ENCODE peak calls at places on chromosome 5, in eight cellular contexts. K, B, W, X, R, T, S and A are unnamed samples.

GRCh38 chr5:178357127-178357526 is 124.5 kb upstream of the PHYKPL start:
- DNase-seq in K (no peak), B (no peak), W (peak; percentile 85), X (peak; percentile 84), R (no peak), T (no peak), S (no peak), A (no peak)

GRCh38 chr5:140821375-140822280 is at the start of gene PCDHA5:
- DNase-seq in K (no peak), B (no peak), W (no peak), X (no peak), R (peak; percentile 73), T (peak; percentile 33), S (peak; percentile 4), A (peak; percentile 17)

GRCh38 chr5:40288791-40289475 is 390.8 kb upstream of the PTGER4 start:
- DNase-seq in K (no peak), B (no peak), W (no peak), X (no peak), R (no peak), T (no peak), S (no peak), A (no peak)

GRCh38 chr5:14153932-14154646 is 10.9 kb downstream of the TRIO start:
- DNase-seq in K (peak; percentile 92), B (no peak), W (no peak), X (no peak), R (peak; percentile 57), T (peak; percentile 62), S (peak; percentile 79), A (peak; percentile 75)

GRCh38 chr5:62340392-62340791 is 34.4 kb downstream of the KIF2A start:
- DNase-seq in K (no peak), B (no peak), W (no peak), X (no peak), R (peak; percentile 53), T (peak; percentile 65), S (peak; percentile 9), A (peak; percentile 54)

GRCh38 chr5:31133488-31133887 is 60.0 kb upstream of the CDH6 start:
- DNase-seq in K (no peak), B (no peak), W (no peak), X (no peak), R (no peak), T (peak; percentile 74), S (peak; percentile 48), A (peak; percentile 52)

GRCh38 chr5:77308154-77308960 is 97.9 kb downstream of the PDE8B start:
- DNase-seq in K (no peak), B (no peak), W (no peak), X (peak; percentile 41), R (no peak), T (no peak), S (no peak), A (no peak)

GRCh38 chr5:159463590-159464321 is 133.5 kb upstream of the IL12B start:
- DNase-seq in K (no peak), B (no peak), W (no peak), X (no peak), R (peak; percentile 69), T (peak; percentile 41), S (peak; percentile 31), A (peak; percentile 35)

GRCh38 chr5:36392818-36393217 is 91.1 kb upstream of the RANBP3L start:
- DNase-seq in K (no peak), B (no peak), W (no peak), X (no peak), R (no peak), T (peak; percentile 30), S (peak; percentile 87), A (peak; percentile 64)

GRCh38 chr5:149628846-149629388 is 47.6 kb downstream of the ARHGEF37 start:
- DNase-seq in K (no peak), B (no peak), W (no peak), X (no peak), R (no peak), T (no peak), S (no peak), A (no peak)

GRCh38 chr5:10601246-10602030 is 37.6 kb downstream of the ANKRD33B start:
- DNase-seq in K (peak; percentile 98), B (peak; percentile 12), W (no peak), X (no peak), R (peak; percentile 90), T (peak; percentile 97), S (peak; percentile 83), A (peak; percentile 99)

GRCh38 chr5:2702096-2702879 is 49.2 kb downstream of the IRX2 start:
- DNase-seq in K (peak; percentile 28), B (no peak), W (no peak), X (no peak), R (no peak), T (no peak), S (no peak), A (no peak)

GRCh38 chr5:2699686-2700085 is 51.8 kb downstream of the IRX2 start:
- DNase-seq in K (no peak), B (no peak), W (no peak), X (no peak), R (no peak), T (no peak), S (no peak), A (no peak)

GRCh38 chr5:2700876-2701275 is 50.6 kb downstream of the IRX2 start:
- DNase-seq in K (peak; percentile 37), B (no peak), W (no peak), X (no peak), R (no peak), T (no peak), S (no peak), A (no peak)

GRCh38 chr5:2703041-2703440 is 48.4 kb downstream of the IRX2 start:
- DNase-seq in K (no peak), B (no peak), W (no peak), X (no peak), R (no peak), T (no peak), S (no peak), A (no peak)

DNA sequence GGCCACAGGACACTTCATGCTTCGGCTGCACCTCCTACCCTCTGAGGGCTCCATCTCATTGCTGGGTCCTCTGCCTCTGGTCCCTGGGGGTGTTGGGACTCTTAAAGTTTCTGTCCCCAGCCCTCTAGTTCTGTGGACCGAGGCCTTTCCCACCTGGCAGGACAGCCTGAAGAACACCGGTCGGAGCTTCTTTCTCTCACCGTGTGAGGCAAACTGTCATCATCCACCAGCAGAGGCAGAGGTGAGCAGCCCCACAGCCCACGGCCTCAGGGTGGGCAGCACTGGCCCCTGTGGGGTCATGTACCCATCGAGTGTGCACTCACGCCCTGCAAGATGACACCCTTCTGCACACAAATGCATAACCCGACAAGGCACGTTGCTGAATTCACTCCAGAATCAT is 49.9 kb downstream of the IRX2 start:
- DNase-seq in K (peak; percentile 42), B (no peak), W (no peak), X (no peak), R (no peak), T (no peak), S (no peak), A (no peak)
- TF ChIP-seq CTCF in K (no peak), B (no peak), W (peak; percentile 29), X (peak; percentile 55), R (no peak), T (no peak), S (no peak), A (no peak)

GRCh38 chr5:136058031-136058971 is 29.5 kb downstream of the TGFBI start:
- DNase-seq in K (no peak), B (no peak), W (no peak), X (peak; percentile 60), R (peak; percentile 96), T (peak; percentile 68), S (peak; percentile 99), A (peak; percentile 95)
- TF ChIP-seq CTCF in K (no peak), B (peak; percentile 12), W (peak; percentile 44), X (peak; percentile 70), R (peak; percentile 71), T (peak; percentile 41), S (peak; percentile 83), A (peak; percentile 48)

GRCh38 chr5:668299-668995 is 24.7 kb downstream of the TPPP start:
- DNase-seq in K (no peak), B (no peak), W (no peak), X (no peak), R (no peak), T (no peak), S (no peak), A (no peak)

GRCh38 chr5:666816-667498 is 26.2 kb downstream of the TPPP start:
- DNase-seq in K (no peak), B (no peak), W (no peak), X (no peak), R (no peak), T (no peak), S (no peak), A (no peak)

GRCh38 chr5:669842-670395 is 23.2 kb downstream of the TPPP start:
- DNase-seq in K (no peak), B (no peak), W (no peak), X (no peak), R (no peak), T (no peak), S (no peak), A (no peak)

GRCh38 chr5:670396-671270 is 22.5 kb downstream of the TPPP start:
- DNase-seq in K (peak; percentile 86), B (no peak), W (no peak), X (peak; percentile 25), R (no peak), T (no peak), S (no peak), A (no peak)

GRCh38 chr5:669111-669841 is 23.9 kb downstream of the TPPP start:
- DNase-seq in K (no peak), B (no peak), W (no peak), X (peak; percentile 73), R (no peak), T (no peak), S (peak; percentile 23), A (no peak)
- TF ChIP-seq CTCF in K (no peak), B (peak; percentile 64), W (peak; percentile 63), X (peak; percentile 84), R (peak; percentile 69), T (peak; percentile 57), S (peak; percentile 54), A (peak; percentile 63)

GRCh38 chr5:44542470-44542869 is 153.2 kb upstream of the FGF10 start:
- DNase-seq in K (no peak), B (no peak), W (no peak), X (no peak), R (no peak), T (no peak), S (no peak), A (no peak)

GRCh38 chr5:44538831-44539539 is 149.8 kb upstream of the FGF10 start:
- DNase-seq in K (no peak), B (no peak), W (no peak), X (no peak), R (peak; percentile 1), T (no peak), S (peak; percentile 0), A (peak; percentile 62)

GRCh38 chr5:44532981-44533380 is 143.8 kb upstream of the FGF10 start:
- DNase-seq in K (no peak), B (no peak), W (no peak), X (no peak), R (no peak), T (no peak), S (no peak), A (no peak)

DNA sequence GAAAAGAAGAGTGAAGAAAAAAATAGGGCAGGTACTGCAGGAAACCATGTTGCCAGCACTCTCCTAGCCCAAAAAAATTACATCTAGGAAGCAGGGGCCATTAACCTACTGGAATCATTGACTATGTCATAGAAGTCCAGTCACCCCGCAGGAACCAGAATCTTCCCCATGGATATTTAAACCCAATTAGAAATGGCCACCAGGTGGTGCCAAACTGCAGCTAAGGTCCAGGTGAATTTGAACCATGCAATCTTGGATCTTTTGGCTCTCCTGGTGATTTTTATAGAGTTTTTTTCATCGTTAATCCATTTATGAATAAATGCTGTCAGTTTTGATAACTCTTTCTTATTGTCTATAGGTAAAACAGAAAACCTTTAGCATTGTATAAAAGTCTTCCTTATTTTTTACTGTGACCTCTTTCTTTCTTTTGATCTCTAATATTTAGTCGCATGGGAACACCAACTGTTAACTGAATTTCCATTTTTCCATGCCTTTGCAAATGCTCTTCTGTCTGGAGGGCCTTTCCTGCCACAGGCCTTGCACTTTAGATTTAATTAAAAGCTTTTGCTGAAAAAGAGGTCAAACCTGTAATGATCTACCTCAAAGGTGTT is 147.5 kb upstream of the FGF10 start:
- DNase-seq in K (no peak), B (no peak), W (peak; percentile 25), X (peak; percentile 39), R (peak; percentile 29), T (peak; percentile 69), S (peak; percentile 37), A (peak; percentile 72)
- TF ChIP-seq CTCF in K (no peak), B (peak; percentile 47), W (peak; percentile 81), X (peak; percentile 88), R (peak; percentile 53), T (peak; percentile 73), S (peak; percentile 78), A (peak; percentile 76)